ENCODE peak calls at places on chromosomes 6 and 20, in nine cellular contexts. A, Y, H, B, Z, P, S, Q and N are unnamed samples.

GRCh38 chr6:166257911-166258318 is 50.3 kb downstream of the PRR18 start:
- DNase-seq in Y (no peak), P (no peak), Z (no peak), A (no peak), B (no peak), S (no peak), H (no peak), Q (no peak), N (no peak)

GRCh38 chr6:114747995-114748625 is 405.3 kb upstream of the HS3ST5 start:
- DNase-seq in Y (peak; percentile 50), P (no peak), S (peak; percentile 46), H (no peak), A (peak; percentile 74), B (peak; percentile 53), Z (peak; percentile 24), Q (peak; percentile 83), N (no peak)

GRCh38 chr20:53751394-53752368 is 158.0 kb upstream of the ZNF217 start:
- DNase-seq in Y (no peak), P (no peak), S (no peak), B (no peak), A (peak; percentile 54), Q (no peak), Z (no peak), H (peak; percentile 33), N (no peak)

GRCh38 chr6:48474764-48475674 is 364.0 kb upstream of the PTCHD4 start:
- DNase-seq in Q (no peak), Z (no peak), B (no peak), Y (no peak), S (no peak), P (no peak), A (peak; percentile 0), H (no peak), N (no peak)

GRCh38 chr20:63475209-63475608 is 2.8 kb upstream of the KCNQ2 start:
- DNase-seq in S (peak; percentile 20), P (no peak), Q (peak; percentile 66), Z (peak; percentile 64), A (peak; percentile 61), B (no peak), Y (no peak), H (no peak), N (no peak)

GRCh38 chr6:120938164-120938875 is 396.0 kb downstream of the TBC1D32 start:
- DNase-seq in Z (no peak), S (no peak), H (no peak), A (no peak), P (no peak), Q (no peak), Y (no peak), B (no peak), N (no peak)

GRCh38 chr6:47342824-47343223 is 33.1 kb upstream of the TNFRSF21 start:
- DNase-seq in Y (no peak), H (no peak), S (no peak), Q (no peak), B (no peak), A (no peak), P (no peak), Z (no peak), N (no peak)

GRCh38 chr6:40349566-40350192 is 237.5 kb downstream of the LRFN2 start:
- DNase-seq in Y (no peak), B (no peak), A (no peak), H (no peak), Q (no peak), S (no peak), P (no peak), Z (no peak), N (no peak)

GRCh38 chr20:7689151-7689550 is 251.1 kb downstream of the HAO1 start:
- DNase-seq in H (no peak), B (no peak), Y (no peak), A (no peak), Z (no peak), S (no peak), Q (no peak), P (no peak), N (no peak)

GRCh38 chr6:30877419-30878262 is 6.7 kb upstream of the DDR1 start:
- DNase-seq in H (peak; percentile 55), Q (peak; percentile 91), Y (peak; percentile 86), B (peak; percentile 72), P (peak; percentile 91), A (peak; percentile 92), Z (peak; percentile 92), S (peak; percentile 79), N (peak; percentile 61)

GRCh38 chr6:148203970-148204369 is 138.7 kb upstream of the SASH1 start:
- DNase-seq in H (peak; percentile 51), A (peak; percentile 71), Y (no peak), Q (no peak), Z (no peak), B (no peak), S (no peak), P (no peak), N (peak; percentile 2)

GRCh38 chr6:148635070-148635743 is 111.6 kb upstream of the UST start:
- DNase-seq in P (no peak), Y (no peak), Z (no peak), B (no peak), S (no peak), H (no peak), A (no peak), Q (no peak), N (no peak)

GRCh38 chr20:47724398-47724797 is 60.9 kb downstream of the SULF2 start:
- DNase-seq in Y (no peak), B (no peak), Q (no peak), Z (no peak), A (no peak), H (no peak), S (no peak), P (no peak), N (no peak)

GRCh38 chr6:6723316-6723715 is 134.8 kb downstream of the LY86 start:
- DNase-seq in Z (no peak), Y (no peak), Q (no peak), B (no peak), H (no peak), S (no peak), A (no peak), P (no peak), N (no peak)

GRCh38 chr6:6885521-6886088 is 222.2 kb upstream of the RREB1 start:
- DNase-seq in B (no peak), A (no peak), S (no peak), Q (no peak), Y (no peak), P (no peak), Z (peak; percentile 69), H (no peak), N (no peak)

GRCh38 chr20:59771506-59772372 is 161.7 kb downstream of the SYCP2 start:
- DNase-seq in Y (peak; percentile 65), S (no peak), Q (no peak), H (no peak), P (no peak), Z (peak; percentile 79), B (no peak), A (no peak), N (no peak)

GRCh38 chr6:29005183-29005885 is at the start of gene ZNF311:
- DNase-seq in Z (peak; percentile 61), Q (no peak), S (peak; percentile 52), P (peak; percentile 57), B (peak; percentile 74), A (peak; percentile 84), Y (no peak), H (no peak), N (no peak)

GRCh38 chr6:150323205-150323604 is 45.6 kb upstream of the IYD start:
- DNase-seq in A (no peak), Q (no peak), P (no peak), Z (no peak), S (no peak), Y (no peak), B (no peak), H (no peak), N (no peak)

GRCh38 chr20:44181611-44182010 is 5.4 kb downstream of the JPH2 start:
- DNase-seq in Z (peak; percentile 62), H (no peak), S (no peak), Q (no peak), P (peak; percentile 45), A (no peak), Y (no peak), B (no peak), N (no peak)